ENCODE peak calls at places on chromosomes 11 and 22, in six cellular contexts. X is endodermal cell, L is right atrium auricular region, R is mucosa of descending colon, V is kidney epithelial cell, E is glutamatergic neuron. D is an unnamed sample.

GRCh38 chr11:116207349-116207748 is 565.4 kb downstream of the BUD13 start:
- DNase-seq in R (no peak), X (no peak), V (no peak), L (no peak), E (peak; percentile 76), D (no peak)

GRCh38 chr22:42560781-42561180 is 7.0 kb downstream of the SERHL2 start:
- DNase-seq in X (peak; percentile 83), E (peak; percentile 34), V (no peak), L (no peak), R (no peak), D (peak; percentile 29)

GRCh38 chr22:33605201-33605600 is 315.1 kb downstream of the LARGE1 start:
- DNase-seq in R (no peak), E (no peak), X (no peak), V (no peak), L (no peak), D (no peak)

GRCh38 chr11:27719575-27719925 is 19.3 kb upstream of the BDNF start:
- DNase-seq in E (peak; percentile 34), X (no peak), L (no peak), V (no peak), R (no peak), D (no peak)

GRCh38 chr11:9681583-9682372 is 17.9 kb downstream of the SWAP70 start:
- DNase-seq in R (no peak), X (no peak), L (no peak), E (no peak), V (no peak), D (no peak)

GRCh38 chr11:57644748-57645715 is 4.7 kb downstream of the YPEL4 start:
- DNase-seq in V (no peak), E (peak; percentile 90), L (peak; percentile 92), X (peak; percentile 96), R (peak; percentile 93), D (peak; percentile 82)

GRCh38 chr11:33110083-33110482 is 51.2 kb downstream of the CSTF3 start:
- DNase-seq in L (no peak), E (peak; percentile 19), R (no peak), V (no peak), X (no peak), D (no peak)

GRCh38 chr11:122100222-122101080 is 15.6 kb downstream of the BLID start:
- DNase-seq in V (no peak), E (peak; percentile 22), X (peak; percentile 75), R (peak; percentile 13), L (peak; percentile 67), D (peak; percentile 47)

GRCh38 chr11:132632641-132633124 is 899.6 kb downstream of the OPCML start:
- DNase-seq in X (no peak), E (no peak), L (no peak), V (peak; percentile 93), R (no peak), D (no peak)

GRCh38 chr22:21964918-21965484 is 12.4 kb upstream of the PPM1F start:
- DNase-seq in X (no peak), R (no peak), L (no peak), V (no peak), E (no peak), D (no peak)

GRCh38 chr22:30205281-30206115 is 41.1 kb downstream of the LIF start:
- DNase-seq in R (no peak), L (peak; percentile 92), X (no peak), V (peak; percentile 90), E (no peak), D (no peak)

GRCh38 chr11:29300441-29300840 is 716.4 kb downstream of the KCNA4 start:
- DNase-seq in L (no peak), V (no peak), E (no peak), X (no peak), R (no peak), D (no peak)

GRCh38 chr11:17601206-17602075 is 54.4 kb downstream of the OTOG start:
- DNase-seq in V (no peak), L (peak; percentile 46), R (no peak), E (no peak), X (peak; percentile 71), D (no peak)

GRCh38 chr22:20979243-20979809 is 2.8 kb upstream of the LZTR1 start:
- DNase-seq in V (peak; percentile 49), X (peak; percentile 98), E (peak; percentile 60), R (peak; percentile 86), L (no peak), D (peak; percentile 45)

GRCh38 chr11:4482445-4482844 is at the start of gene OR52K1:
- DNase-seq in X (no peak), R (peak; percentile 5), E (no peak), L (no peak), V (no peak), D (no peak)

GRCh38 chr22:22923930-22924329 is 36.3 kb downstream of the IGLL5 start:
- DNase-seq in R (no peak), L (no peak), E (no peak), X (no peak), V (no peak), D (no peak)

GRCh38 chr11:93552874-93553273 is 9.7 kb upstream of the SMCO4 start:
- DNase-seq in L (no peak), V (no peak), X (no peak), E (no peak), R (no peak), D (no peak)

GRCh38 chr11:67303132-67303988 is at the start of gene SSH3:
- DNase-seq in R (peak; percentile 90), L (no peak), V (no peak), X (peak; percentile 90), E (peak; percentile 54), D (peak; percentile 49)

GRCh38 chr11:2380807-2381350 is 3.8 kb downstream of the CD81 start:
- DNase-seq in L (peak; percentile 87), R (peak; percentile 67), V (no peak), X (peak; percentile 61), E (peak; percentile 13), D (no peak)

GRCh38 chr11:1481483-1481825 is 5.1 kb downstream of the MOB2 start:
- DNase-seq in R (no peak), L (no peak), X (no peak), E (peak; percentile 31), V (no peak), D (no peak)

DNA sequence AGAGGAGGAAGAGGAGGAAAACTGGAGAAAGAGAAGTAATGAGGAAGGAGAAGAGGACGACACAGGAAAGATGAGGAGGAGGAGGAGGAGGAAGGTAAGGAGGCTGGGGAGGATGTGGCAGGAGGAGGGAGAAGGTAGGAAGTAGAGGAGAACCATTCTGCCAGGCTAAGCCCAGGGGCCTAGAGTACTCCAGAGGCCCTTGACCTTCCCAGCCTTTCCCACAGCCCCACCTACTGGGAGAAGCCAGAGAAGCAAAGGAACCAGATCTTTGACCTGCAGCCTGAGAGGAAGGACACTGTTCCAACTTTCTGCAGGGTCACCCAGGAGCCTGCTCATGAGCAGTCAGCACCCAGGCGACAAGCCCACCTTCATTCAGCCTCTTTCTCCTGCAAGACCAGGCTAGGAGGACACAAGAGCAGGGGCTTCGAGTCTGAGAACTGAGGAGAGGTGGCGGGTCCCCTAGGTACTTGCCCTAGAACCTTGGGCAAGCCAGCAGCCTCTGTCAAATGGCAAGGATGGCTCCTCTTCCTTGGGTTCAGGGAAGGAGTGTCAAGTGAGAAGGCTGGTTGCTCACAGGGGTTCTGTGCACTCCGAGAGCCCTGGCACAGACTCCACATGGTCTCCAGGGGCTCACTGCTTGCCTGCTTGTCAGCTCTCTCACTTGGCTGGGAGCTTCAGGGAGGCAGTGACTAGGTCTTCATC is 27.9 kb upstream of the OAF start:
- DNase-seq in L (peak; percentile 63), V (no peak), E (peak; percentile 63), R (peak; percentile 86), X (peak; percentile 92), D (peak; percentile 65)
- TF ChIP-seq CTCF in L (peak; percentile 54), V (peak; percentile 55), E (peak; percentile 24), R (peak; percentile 42), X (peak; percentile 80), D (peak; percentile 20)

GRCh38 chr11:128648711-128649110 is 45.2 kb upstream of the FLI1 start:
- DNase-seq in R (no peak), E (no peak), V (no peak), X (no peak), L (no peak), D (no peak)

GRCh38 chr11:128658499-128658898 is 35.4 kb upstream of the FLI1 start:
- DNase-seq in X (no peak), E (no peak), R (no peak), L (no peak), V (no peak), D (no peak)

DNA sequence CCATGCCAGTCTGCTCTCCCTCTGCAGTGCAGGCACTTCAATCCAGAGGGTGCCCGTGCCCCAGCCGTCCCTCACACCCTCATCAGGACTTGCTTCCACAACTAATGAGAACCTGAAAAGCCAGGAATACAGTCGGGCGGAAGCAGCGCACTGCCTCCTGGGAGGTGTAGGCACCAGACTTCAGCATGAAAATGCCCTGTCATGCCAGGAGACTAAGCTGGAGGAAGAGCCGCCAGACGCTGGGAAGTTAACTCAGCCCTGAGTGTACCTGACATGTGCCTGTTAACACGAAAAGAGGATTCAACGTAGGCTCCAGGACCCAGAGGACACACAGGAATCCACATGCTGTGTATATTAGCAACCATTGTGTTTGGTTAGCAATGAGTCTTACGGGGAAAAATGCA is 40.0 kb upstream of the FLI1 start:
- DNase-seq in E (no peak), R (peak; percentile 43), L (peak; percentile 70), V (peak; percentile 42), X (peak; percentile 86), D (no peak)
- TF ChIP-seq CTCF in E (no peak), R (no peak), L (peak; percentile 17), V (no peak), X (peak; percentile 24), D (no peak)

DNA sequence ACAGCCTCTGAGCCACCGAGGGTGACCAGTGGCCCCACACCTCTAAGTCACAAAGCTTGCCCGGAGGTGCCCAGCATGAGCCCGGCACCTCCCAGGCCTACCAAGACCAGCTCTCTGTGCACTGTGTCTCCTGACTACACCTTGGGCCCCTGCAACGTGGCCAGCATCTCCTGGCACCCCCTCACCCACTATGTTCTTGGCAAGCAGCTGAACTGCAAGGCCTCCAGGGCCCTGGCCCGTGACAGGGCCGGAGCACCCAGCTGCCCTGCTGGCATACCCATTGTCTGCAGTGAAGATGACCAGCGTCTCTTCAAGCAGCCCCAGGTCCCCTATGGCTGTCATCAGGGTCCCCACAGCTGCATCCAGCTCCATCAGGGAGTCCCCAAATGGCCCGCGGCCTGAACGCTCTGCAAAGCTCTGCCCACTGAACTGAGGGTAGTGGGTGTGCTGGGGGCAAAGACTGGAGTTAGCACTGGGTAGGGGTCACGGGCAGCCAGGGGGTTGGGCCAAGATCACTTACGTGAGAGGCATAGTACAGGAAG is 1.6 kb downstream of the ARSA start:
- DNase-seq in V (no peak), X (no peak), L (no peak), E (no peak), R (no peak), D (no peak)
- TF ChIP-seq CTCF in V (no peak), X (no peak), L (no peak), E (no peak), R (no peak), D (peak; percentile 26)

DNA sequence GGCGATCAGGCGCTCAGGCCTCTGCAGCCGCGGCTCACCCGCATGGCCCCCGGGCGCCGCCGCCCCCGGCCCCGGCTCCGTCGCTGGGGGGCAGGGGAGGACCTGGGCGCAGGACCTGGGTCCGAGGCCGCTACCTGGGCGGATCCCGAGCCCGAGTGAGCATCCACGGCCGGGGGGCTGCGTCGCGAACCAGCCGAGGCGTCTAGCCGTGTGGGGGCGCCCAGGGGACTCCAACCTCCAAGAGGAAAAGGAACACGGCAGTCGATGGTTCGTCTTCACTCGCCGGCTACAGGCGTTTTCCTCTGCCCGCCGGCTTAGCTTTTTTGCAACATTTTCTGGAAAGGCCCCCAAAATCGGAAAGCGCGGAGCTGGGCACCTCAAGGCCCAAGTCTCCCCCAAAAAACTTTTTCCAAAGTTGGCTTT is 698 bp downstream of the PDGFB start:
- DNase-seq in X (peak; percentile 66), L (no peak), E (no peak), V (no peak), R (no peak), D (no peak)
- TF ChIP-seq CTCF in X (peak; percentile 42), L (peak; percentile 9), E (no peak), V (peak; percentile 6), R (no peak), D (no peak)

D was measured in endothelial cell.